ENCODE peak calls at places on chromosomes 12 and 14, in seven cellular contexts. One of them, this sample, is unnamed.

GRCh38 chr14:99028041-99028440 is 244.0 kb downstream of the BCL11B start:
- DNase-seq in neural crest cell: no peak
- DNase-seq in Calu3: no peak
- DNase-seq in GM10248: no peak
- DNase-seq in body of pancreas: no peak
- DNase-seq in glutamatergic neuron: no peak
- DNase-seq in RWPE2: peak; percentile 16
- DNase-seq in this sample: no peak

GRCh38 chr14:75783602-75784313 is 122.7 kb downstream of the TTLL5 start:
- DNase-seq in glutamatergic neuron: no peak
- DNase-seq in RWPE2: no peak
- DNase-seq in Calu3: no peak
- DNase-seq in neural crest cell: no peak
- DNase-seq in GM10248: no peak
- DNase-seq in body of pancreas: no peak
- DNase-seq in this sample: no peak

GRCh38 chr12:57146925-57147640 is at the start of gene LRP1-AS:
- DNase-seq in glutamatergic neuron: no peak
- DNase-seq in body of pancreas: no peak
- DNase-seq in RWPE2: no peak
- DNase-seq in neural crest cell: no peak
- DNase-seq in Calu3: no peak
- DNase-seq in GM10248: no peak
- DNase-seq in this sample: no peak

GRCh38 chr12:65728913-65729793 is 95.1 kb upstream of the HMGA2 start:
- DNase-seq in neural crest cell: peak; percentile 29
- DNase-seq in Calu3: peak; percentile 37
- DNase-seq in body of pancreas: no peak
- DNase-seq in GM10248: no peak
- DNase-seq in glutamatergic neuron: peak; percentile 46
- DNase-seq in RWPE2: peak; percentile 62
- DNase-seq in this sample: peak; percentile 60

GRCh38 chr12:905273-906076 is 44.0 kb downstream of the RAD52 start:
- DNase-seq in glutamatergic neuron: no peak
- DNase-seq in RWPE2: no peak
- DNase-seq in body of pancreas: no peak
- DNase-seq in Calu3: no peak
- DNase-seq in neural crest cell: no peak
- DNase-seq in GM10248: no peak
- DNase-seq in this sample: no peak

GRCh38 chr12:6273209-6273928 is 37.1 kb upstream of the PLEKHG6 start:
- DNase-seq in body of pancreas: no peak
- DNase-seq in Calu3: no peak
- DNase-seq in GM10248: peak; percentile 23
- DNase-seq in RWPE2: no peak
- DNase-seq in neural crest cell: no peak
- DNase-seq in glutamatergic neuron: no peak
- DNase-seq in this sample: peak; percentile 38

GRCh38 chr14:56004807-56005579 is 113.2 kb upstream of the PELI2 start:
- DNase-seq in glutamatergic neuron: no peak
- DNase-seq in neural crest cell: no peak
- DNase-seq in GM10248: peak; percentile 35
- DNase-seq in RWPE2: no peak
- DNase-seq in body of pancreas: peak; percentile 33
- DNase-seq in Calu3: peak; percentile 32
- DNase-seq in this sample: no peak

GRCh38 chr12:29589271-29589670 is 91.8 kb upstream of the OVCH1 start:
- DNase-seq in Calu3: no peak
- DNase-seq in RWPE2: no peak
- DNase-seq in glutamatergic neuron: no peak
- DNase-seq in neural crest cell: no peak
- DNase-seq in GM10248: no peak
- DNase-seq in body of pancreas: no peak
- DNase-seq in this sample: no peak

GRCh38 chr14:72060917-72061316 is 128.7 kb downstream of the RGS6 start:
- DNase-seq in Calu3: no peak
- DNase-seq in glutamatergic neuron: no peak
- DNase-seq in neural crest cell: no peak
- DNase-seq in RWPE2: no peak
- DNase-seq in GM10248: no peak
- DNase-seq in body of pancreas: no peak
- DNase-seq in this sample: no peak

GRCh38 chr12:68924546-68924945 is 8.4 kb downstream of the CPM start:
- DNase-seq in RWPE2: no peak
- DNase-seq in Calu3: no peak
- DNase-seq in glutamatergic neuron: no peak
- DNase-seq in GM10248: no peak
- DNase-seq in body of pancreas: no peak
- DNase-seq in neural crest cell: no peak
- DNase-seq in this sample: no peak

GRCh38 chr14:60553855-60554254 is 44.9 kb downstream of the SIX6 start:
- DNase-seq in neural crest cell: no peak
- DNase-seq in body of pancreas: no peak
- DNase-seq in GM10248: no peak
- DNase-seq in RWPE2: no peak
- DNase-seq in glutamatergic neuron: no peak
- DNase-seq in Calu3: no peak
- DNase-seq in this sample: no peak

GRCh38 chr14:97282210-97282609 is 485.0 kb downstream of the VRK1 start:
- DNase-seq in GM10248: no peak
- DNase-seq in neural crest cell: no peak
- DNase-seq in RWPE2: no peak
- DNase-seq in body of pancreas: no peak
- DNase-seq in Calu3: no peak
- DNase-seq in glutamatergic neuron: no peak
- DNase-seq in this sample: no peak

GRCh38 chr14:95409472-95410307 is 90.0 kb upstream of the CLMN start:
- DNase-seq in Calu3: no peak
- DNase-seq in neural crest cell: no peak
- DNase-seq in glutamatergic neuron: no peak
- DNase-seq in RWPE2: no peak
- DNase-seq in body of pancreas: no peak
- DNase-seq in GM10248: no peak
- DNase-seq in this sample: no peak

GRCh38 chr12:94648578-94648977 is 1.8 kb downstream of the TMCC3 start:
- DNase-seq in Calu3: no peak
- DNase-seq in glutamatergic neuron: no peak
- DNase-seq in body of pancreas: no peak
- DNase-seq in neural crest cell: no peak
- DNase-seq in RWPE2: no peak
- DNase-seq in GM10248: no peak
- DNase-seq in this sample: no peak

GRCh38 chr14:77025744-77026165 is 2.8 kb downstream of the IRF2BPL start:
- DNase-seq in RWPE2: no peak
- DNase-seq in body of pancreas: peak; percentile 52
- DNase-seq in Calu3: no peak
- DNase-seq in neural crest cell: no peak
- DNase-seq in GM10248: no peak
- DNase-seq in glutamatergic neuron: peak; percentile 46
- DNase-seq in this sample: peak; percentile 48

GRCh38 chr12:26789731-26790644 is 43.0 kb downstream of the ITPR2 start:
- DNase-seq in Calu3: no peak
- DNase-seq in glutamatergic neuron: no peak
- DNase-seq in neural crest cell: no peak
- DNase-seq in RWPE2: no peak
- DNase-seq in GM10248: no peak
- DNase-seq in body of pancreas: no peak
- DNase-seq in this sample: no peak

GRCh38 chr14:96693986-96694385 is 103.2 kb upstream of the VRK1 start:
- DNase-seq in glutamatergic neuron: no peak
- DNase-seq in GM10248: no peak
- DNase-seq in Calu3: no peak
- DNase-seq in neural crest cell: no peak
- DNase-seq in body of pancreas: no peak
- DNase-seq in RWPE2: no peak
- DNase-seq in this sample: no peak

GRCh38 chr12:116878567-116879508 is 2.4 kb downstream of the HRK start:
- DNase-seq in GM10248: no peak
- DNase-seq in glutamatergic neuron: peak; percentile 48
- DNase-seq in Calu3: peak; percentile 41
- DNase-seq in neural crest cell: no peak
- DNase-seq in body of pancreas: no peak
- DNase-seq in RWPE2: peak; percentile 79
- DNase-seq in this sample: peak; percentile 50

GRCh38 chr14:75648066-75648838 is 12.4 kb downstream of the ERG28 start:
- DNase-seq in neural crest cell: no peak
- DNase-seq in RWPE2: peak; percentile 86
- DNase-seq in body of pancreas: peak; percentile 86
- DNase-seq in GM10248: no peak
- DNase-seq in Calu3: no peak
- DNase-seq in glutamatergic neuron: no peak
- DNase-seq in this sample: peak; percentile 13

GRCh38 chr14:104072586-104072985 is 12.9 kb upstream of the ASPG start:
- DNase-seq in RWPE2: no peak
- DNase-seq in GM10248: no peak
- DNase-seq in body of pancreas: no peak
- DNase-seq in Calu3: no peak
- DNase-seq in glutamatergic neuron: no peak
- DNase-seq in neural crest cell: no peak
- DNase-seq in this sample: no peak

GRCh38 chr12:123056053-123056452 is 75.6 kb downstream of the ARL6IP4 start:
- DNase-seq in GM10248: no peak
- DNase-seq in neural crest cell: no peak
- DNase-seq in glutamatergic neuron: no peak
- DNase-seq in body of pancreas: no peak
- DNase-seq in Calu3: peak; percentile 20
- DNase-seq in RWPE2: no peak
- DNase-seq in this sample: no peak

GRCh38 chr14:99035712-99036593 is 236.0 kb downstream of the BCL11B start:
- DNase-seq in Calu3: peak; percentile 82
- DNase-seq in body of pancreas: peak; percentile 71
- DNase-seq in GM10248: no peak
- DNase-seq in glutamatergic neuron: no peak
- DNase-seq in neural crest cell: no peak
- DNase-seq in RWPE2: peak; percentile 98
- DNase-seq in this sample: peak; percentile 65

GRCh38 chr14:74085047-74085637 is 386 bp downstream of the LIN52 start:
- DNase-seq in RWPE2: no peak
- DNase-seq in GM10248: peak; percentile 12
- DNase-seq in neural crest cell: no peak
- DNase-seq in Calu3: no peak
- DNase-seq in glutamatergic neuron: no peak
- DNase-seq in body of pancreas: no peak
- DNase-seq in this sample: peak; percentile 42

GRCh38 chr14:52563120-52563519 is 10.5 kb downstream of the GPR137C start:
- DNase-seq in glutamatergic neuron: no peak
- DNase-seq in Calu3: no peak
- DNase-seq in GM10248: no peak
- DNase-seq in RWPE2: no peak
- DNase-seq in neural crest cell: no peak
- DNase-seq in body of pancreas: no peak
- DNase-seq in this sample: no peak

GRCh38 chr14:34926552-34926951 is 51.4 kb upstream of the BAZ1A start:
- DNase-seq in body of pancreas: no peak
- DNase-seq in neural crest cell: no peak
- DNase-seq in Calu3: no peak
- DNase-seq in glutamatergic neuron: no peak
- DNase-seq in RWPE2: no peak
- DNase-seq in GM10248: no peak
- DNase-seq in this sample: no peak

GRCh38 chr14:103456167-103456835 is 66.3 kb downstream of the CKB start:
- DNase-seq in Calu3: no peak
- DNase-seq in neural crest cell: no peak
- DNase-seq in body of pancreas: no peak
- DNase-seq in GM10248: no peak
- DNase-seq in RWPE2: no peak
- DNase-seq in glutamatergic neuron: no peak
- DNase-seq in this sample: no peak

GRCh38 chr14:99503848-99504453 is 22.7 kb downstream of the CCNK start:
- DNase-seq in neural crest cell: no peak
- DNase-seq in Calu3: no peak
- DNase-seq in RWPE2: no peak
- DNase-seq in body of pancreas: no peak
- DNase-seq in glutamatergic neuron: no peak
- DNase-seq in GM10248: no peak
- DNase-seq in this sample: no peak

GRCh38 chr12:104964167-104964566 is 6.1 kb upstream of the SLC41A2 start:
- DNase-seq in Calu3: no peak
- DNase-seq in neural crest cell: no peak
- DNase-seq in RWPE2: no peak
- DNase-seq in body of pancreas: no peak
- DNase-seq in GM10248: no peak
- DNase-seq in glutamatergic neuron: no peak
- DNase-seq in this sample: no peak

GRCh38 chr12:91988076-91988475 is 157.6 kb downstream of the BTG1 start:
- DNase-seq in GM10248: no peak
- DNase-seq in body of pancreas: no peak
- DNase-seq in neural crest cell: no peak
- DNase-seq in glutamatergic neuron: no peak
- DNase-seq in Calu3: no peak
- DNase-seq in RWPE2: no peak
- DNase-seq in this sample: no peak

GRCh38 chr12:124351422-124351821 is 56.5 kb downstream of the RFLNA start:
- DNase-seq in GM10248: no peak
- DNase-seq in neural crest cell: no peak
- DNase-seq in glutamatergic neuron: no peak
- DNase-seq in Calu3: no peak
- DNase-seq in RWPE2: no peak
- DNase-seq in body of pancreas: no peak
- DNase-seq in this sample: no peak
- TF ChIP-seq CTCF in GM10248: no peak
- TF ChIP-seq CTCF in neural crest cell: no peak
- TF ChIP-seq CTCF in glutamatergic neuron: no peak
- TF ChIP-seq CTCF in Calu3: no peak
- TF ChIP-seq CTCF in RWPE2: no peak
- TF ChIP-seq CTCF in body of pancreas: no peak
- TF ChIP-seq CTCF in this sample: no peak

DNA sequence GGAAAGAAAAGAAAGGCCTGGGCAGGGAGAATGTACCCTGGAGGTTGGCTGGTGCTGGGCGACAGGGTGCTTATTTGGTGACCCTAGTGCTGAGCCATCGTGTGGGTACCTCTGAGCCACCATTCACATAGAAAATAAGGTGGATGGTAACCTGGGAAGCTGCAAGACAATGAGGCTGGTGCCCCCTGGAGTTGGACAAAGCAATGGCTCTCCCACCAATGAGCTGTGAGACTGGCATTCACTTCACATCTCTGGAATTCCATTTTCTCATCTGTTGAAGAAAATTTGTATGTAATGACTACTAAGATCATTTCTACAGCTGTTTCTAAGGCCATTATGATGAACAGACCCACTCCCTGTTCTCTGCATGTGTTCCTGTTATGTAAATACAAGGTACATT is 63.1 kb upstream of the IGF1 start:
- DNase-seq in neural crest cell: no peak
- DNase-seq in body of pancreas: no peak
- DNase-seq in RWPE2: no peak
- DNase-seq in GM10248: no peak
- DNase-seq in Calu3: no peak
- DNase-seq in glutamatergic neuron: no peak
- DNase-seq in this sample: no peak
- TF ChIP-seq CTCF in neural crest cell: no peak
- TF ChIP-seq CTCF in body of pancreas: peak; percentile 15
- TF ChIP-seq CTCF in RWPE2: no peak
- TF ChIP-seq CTCF in GM10248: no peak
- TF ChIP-seq CTCF in Calu3: no peak
- TF ChIP-seq CTCF in glutamatergic neuron: no peak
- TF ChIP-seq CTCF in this sample: no peak

GRCh38 chr14:65720743-65721142 is 308.2 kb downstream of the FUT8 start:
- DNase-seq in GM10248: no peak
- DNase-seq in body of pancreas: no peak
- DNase-seq in Calu3: no peak
- DNase-seq in RWPE2: no peak
- DNase-seq in glutamatergic neuron: no peak
- DNase-seq in neural crest cell: no peak
- DNase-seq in this sample: no peak
- TF ChIP-seq CTCF in GM10248: no peak
- TF ChIP-seq CTCF in body of pancreas: no peak
- TF ChIP-seq CTCF in Calu3: no peak
- TF ChIP-seq CTCF in RWPE2: no peak
- TF ChIP-seq CTCF in glutamatergic neuron: no peak
- TF ChIP-seq CTCF in neural crest cell: no peak
- TF ChIP-seq CTCF in this sample: no peak

GRCh38 chr14:54503476-54503875 is 6.2 kb upstream of the CGRRF1 start:
- DNase-seq in body of pancreas: no peak
- DNase-seq in Calu3: peak; percentile 25
- DNase-seq in glutamatergic neuron: no peak
- DNase-seq in neural crest cell: no peak
- DNase-seq in GM10248: no peak
- DNase-seq in RWPE2: no peak
- DNase-seq in this sample: no peak
- TF ChIP-seq CTCF in body of pancreas: no peak
- TF ChIP-seq CTCF in Calu3: no peak
- TF ChIP-seq CTCF in glutamatergic neuron: no peak
- TF ChIP-seq CTCF in neural crest cell: peak; percentile 57
- TF ChIP-seq CTCF in GM10248: peak; percentile 15
- TF ChIP-seq CTCF in RWPE2: peak; percentile 71
- TF ChIP-seq CTCF in this sample: peak; percentile 22